ENCODE peak calls at places on chromosome 3, in nine cellular contexts. O is progenitor cell of endocrine pancreas, N is AG04450, I is coronary artery, Y is A673, D is Calu3, C is HFF-Myc, V is nephron progenitor cell, B is transverse colon. F is an unnamed sample.

GRCh38 chr3:141393151-141394076 is 25.1 kb downstream of the ZBTB38 start:
- DNase-seq in O (no peak), N (no peak), I (no peak), Y (no peak), D (no peak), C (no peak), V (peak), B (no peak), F (no peak)

GRCh38 chr3:61848885-61849284 is 287.5 kb downstream of the PTPRG start:
- DNase-seq in O (no peak), N (no peak), I (no peak), Y (peak), D (no peak), C (peak), V (no peak), B (no peak), F (no peak)

GRCh38 chr3:115843206-115843605 is 219.9 kb downstream of the GAP43 start:
- DNase-seq in O (no peak), N (no peak), I (no peak), Y (no peak), D (no peak), C (no peak), V (no peak), B (no peak), F (no peak)

GRCh38 chr3:73511555-73511954 is 113.2 kb downstream of the PDZRN3 start:
- DNase-seq in O (no peak), N (no peak), I (no peak), Y (no peak), D (no peak), C (no peak), V (no peak), B (peak), F (no peak)

GRCh38 chr3:149992416-149993058 is 21.8 kb upstream of the PFN2 start:
- DNase-seq in O (no peak), N (no peak), I (no peak), Y (no peak), D (no peak), C (no peak), V (no peak), B (no peak), F (no peak)

GRCh38 chr3:185470323-185470722 is 28.5 kb downstream of the TMEM41A start:
- DNase-seq in O (no peak), N (no peak), I (no peak), Y (peak), D (no peak), C (no peak), V (no peak), B (no peak), F (no peak)

GRCh38 chr3:60147249-60147648 is 1097.4 kb upstream of the CFAP20DC start:
- DNase-seq in O (no peak), N (no peak), I (no peak), Y (no peak), D (no peak), C (no peak), V (no peak), B (no peak), F (no peak)

GRCh38 chr3:147410518-147411234 is 1.5 kb downstream of the ZIC1 start:
- DNase-seq in O (no peak), N (no peak), I (no peak), Y (peak), D (no peak), C (peak), V (no peak), B (no peak), F (no peak)

GRCh38 chr3:107884719-107885460 is 205.9 kb downstream of the CD47 start:
- DNase-seq in O (no peak), N (peak), I (no peak), Y (peak), D (no peak), C (peak), V (no peak), B (no peak), F (no peak)

GRCh38 chr3:64382171-64382570 is 156.9 kb upstream of the PRICKLE2 start:
- DNase-seq in O (no peak), N (no peak), I (no peak), Y (no peak), D (no peak), C (no peak), V (no peak), B (no peak), F (no peak)

GRCh38 chr3:11566478-11566877 is 77.2 kb downstream of the VGLL4 start:
- DNase-seq in O (no peak), N (no peak), I (no peak), Y (no peak), D (no peak), C (no peak), V (no peak), B (no peak), F (no peak)

GRCh38 chr3:11567516-11568467 is 75.9 kb downstream of the VGLL4 start:
- DNase-seq in O (no peak), N (no peak), I (peak), Y (no peak), D (peak), C (no peak), V (no peak), B (no peak), F (peak)

GRCh38 chr3:11565932-11566331 is 77.8 kb downstream of the VGLL4 start:
- DNase-seq in O (no peak), N (no peak), I (no peak), Y (no peak), D (no peak), C (no peak), V (no peak), B (no peak), F (no peak)

GRCh38 chr3:11565492-11565891 is 78.2 kb downstream of the VGLL4 start:
- DNase-seq in O (no peak), N (no peak), I (no peak), Y (no peak), D (no peak), C (no peak), V (no peak), B (no peak), F (peak)

GRCh38 chr3:11566916-11567315 is 76.8 kb downstream of the VGLL4 start:
- DNase-seq in O (no peak), N (no peak), I (no peak), Y (no peak), D (no peak), C (no peak), V (no peak), B (no peak), F (peak)
- TF ChIP-seq CTCF in O (peak), N (no peak), I (no peak), Y (peak), D (no peak), C (no peak), V (no peak), B (no peak), F (no peak)

DNA sequence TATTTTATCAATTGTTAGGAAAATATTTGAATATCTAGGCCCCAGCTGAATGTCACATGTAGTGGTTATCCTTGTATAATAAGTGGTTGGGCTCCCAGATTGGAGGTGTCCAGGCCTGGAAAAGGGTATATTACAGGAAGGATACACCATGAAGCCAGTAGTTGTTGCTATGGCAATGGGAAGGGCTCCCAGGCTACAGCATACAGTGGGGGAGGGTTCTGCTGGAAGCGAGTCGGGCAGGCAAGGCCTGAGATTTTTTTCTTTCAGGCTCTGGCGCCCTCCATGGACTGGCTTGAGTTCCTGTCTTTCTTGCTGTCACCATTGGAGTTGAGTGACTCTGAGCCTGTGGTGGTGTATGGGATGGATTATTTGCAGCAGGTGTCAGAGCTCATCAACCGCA is 8.9 kb downstream of the ECE2 start:
- DNase-seq in O (no peak), N (no peak), I (no peak), Y (peak), D (peak), C (peak), V (peak), B (no peak), F (peak)
- TF ChIP-seq CTCF in O (peak), N (peak), I (no peak), Y (peak), D (peak), C (peak), V (no peak), B (no peak), F (no peak)

DNA sequence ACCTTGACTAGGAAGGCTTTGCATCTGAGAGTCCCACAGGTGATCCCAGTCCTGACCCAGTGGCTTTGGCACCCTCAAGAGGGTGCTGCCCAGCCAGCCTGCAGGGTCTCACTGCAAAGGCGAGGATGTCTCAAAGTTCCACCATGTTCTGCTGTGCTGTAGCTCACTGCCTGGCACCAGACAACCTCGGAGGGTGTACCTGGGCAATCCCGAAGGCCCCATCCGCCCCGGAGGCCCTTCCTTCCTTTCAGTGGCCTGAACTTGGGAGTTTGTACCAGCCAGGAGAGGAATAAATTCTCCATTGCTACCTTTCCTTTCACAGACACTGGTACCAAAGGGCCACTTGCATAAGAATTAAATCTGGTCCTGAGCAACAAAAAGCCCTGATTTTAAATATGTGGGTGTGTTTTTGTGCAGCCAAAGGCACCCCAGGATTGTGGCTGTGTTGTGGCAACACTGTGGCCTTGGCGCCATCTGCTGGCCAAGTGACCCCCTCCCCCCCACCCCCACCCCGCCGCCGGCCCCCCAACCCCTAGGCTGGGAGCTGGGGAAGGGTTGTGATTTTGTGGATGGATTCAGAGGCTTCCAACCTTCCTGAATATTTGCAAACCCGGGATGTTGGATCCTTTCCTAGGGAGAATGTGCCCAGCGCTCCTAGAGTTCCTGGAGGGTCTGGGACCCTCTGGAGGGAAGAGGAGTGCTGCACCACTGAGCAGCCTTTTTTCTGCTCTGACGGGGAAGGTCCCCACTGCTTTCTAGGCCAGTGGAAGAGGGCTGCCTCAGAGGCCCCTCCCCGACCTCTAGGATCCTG is 9.7 kb upstream of the PTPN23 start:
- DNase-seq in O (no peak), N (no peak), I (no peak), Y (no peak), D (no peak), C (no peak), V (peak), B (peak), F (peak)
- TF ChIP-seq CTCF in O (peak), N (no peak), I (no peak), Y (no peak), D (peak), C (peak), V (peak), B (peak), F (peak)

GRCh38 chr3:39637807-39638206 is 170.3 kb downstream of the MOBP start:
- DNase-seq in O (no peak), N (no peak), I (no peak), Y (peak), D (peak), C (peak), V (no peak), B (no peak), F (no peak)
- TF ChIP-seq CTCF in O (peak), N (peak), I (no peak), Y (peak), D (no peak), C (peak), V (no peak), B (no peak), F (no peak)

DNA sequence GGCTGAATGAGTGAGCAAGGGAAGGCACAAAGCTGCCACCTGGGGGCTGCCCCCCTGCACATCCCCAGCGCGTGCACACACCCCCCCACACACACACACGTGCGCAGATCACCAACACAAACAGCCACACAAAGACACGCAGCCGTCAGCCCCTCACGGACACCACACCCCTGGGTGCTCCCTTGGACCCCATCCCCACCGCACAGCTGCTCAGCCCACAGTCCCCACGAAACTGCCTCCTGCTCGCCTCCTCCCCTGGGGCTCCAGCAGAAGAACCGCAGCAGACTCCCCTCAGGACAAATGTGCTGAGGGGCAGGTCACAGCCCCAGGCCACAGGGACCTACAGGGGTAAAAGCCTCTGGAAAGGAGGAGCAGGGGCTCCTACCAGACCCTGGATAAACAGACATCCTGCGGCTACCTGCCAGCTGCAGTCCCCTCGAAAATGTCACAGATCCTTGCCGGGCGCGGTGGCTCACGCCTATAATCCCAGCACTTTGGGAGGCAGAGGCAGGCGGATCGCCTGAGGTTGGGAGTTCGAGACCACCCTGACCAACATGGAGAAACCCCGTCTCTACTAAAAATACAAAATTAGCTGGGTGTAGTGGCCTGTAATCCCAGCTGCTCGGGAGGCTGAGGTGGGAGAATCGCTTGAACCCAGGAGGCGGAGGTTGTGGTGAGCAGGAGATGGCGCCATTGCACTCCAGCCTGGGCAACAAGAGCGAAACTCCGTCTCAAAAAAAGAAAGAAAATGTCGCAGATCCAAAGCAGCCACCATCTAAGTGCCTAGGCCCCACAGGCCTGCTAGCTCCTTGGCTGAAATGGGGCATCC is 6.5 kb downstream of the TWF2 start:
- DNase-seq in O (no peak), N (no peak), I (no peak), Y (no peak), D (no peak), C (no peak), V (no peak), B (no peak), F (no peak)
- TF ChIP-seq CTCF in O (peak), N (no peak), I (no peak), Y (peak), D (no peak), C (peak), V (peak), B (no peak), F (no peak)

GRCh38 chr3:157101470-157101869 is 58.5 kb downstream of the CCNL1 start:
- DNase-seq in O (no peak), N (no peak), I (no peak), Y (no peak), D (no peak), C (no peak), V (no peak), B (no peak), F (no peak)

GRCh38 chr3:157100997-157101396 is 59.0 kb downstream of the CCNL1 start:
- DNase-seq in O (no peak), N (no peak), I (no peak), Y (no peak), D (no peak), C (no peak), V (no peak), B (no peak), F (no peak)

GRCh38 chr3:157099337-157100078 is 60.4 kb downstream of the CCNL1 start:
- DNase-seq in O (no peak), N (no peak), I (no peak), Y (no peak), D (no peak), C (no peak), V (no peak), B (no peak), F (no peak)

GRCh38 chr3:157098823-157099185 is 61.1 kb downstream of the CCNL1 start:
- DNase-seq in O (no peak), N (no peak), I (no peak), Y (no peak), D (no peak), C (no peak), V (no peak), B (no peak), F (no peak)

GRCh38 chr3:157100079-157100477 is 59.9 kb downstream of the CCNL1 start:
- DNase-seq in O (no peak), N (no peak), I (no peak), Y (no peak), D (no peak), C (no peak), V (no peak), B (no peak), F (no peak)
- TF ChIP-seq CTCF in O (no peak), N (no peak), I (no peak), Y (no peak), D (no peak), C (no peak), V (no peak), B (no peak), F (no peak)

GRCh38 chr3:85821130-85821756 is 862.5 kb downstream of the CADM2 start:
- DNase-seq in O (no peak), N (no peak), I (no peak), Y (peak), D (peak), C (no peak), V (peak), B (peak), F (peak)
- TF ChIP-seq CTCF in O (peak), N (peak), I (no peak), Y (peak), D (peak), C (peak), V (peak), B (peak), F (peak)

DNA sequence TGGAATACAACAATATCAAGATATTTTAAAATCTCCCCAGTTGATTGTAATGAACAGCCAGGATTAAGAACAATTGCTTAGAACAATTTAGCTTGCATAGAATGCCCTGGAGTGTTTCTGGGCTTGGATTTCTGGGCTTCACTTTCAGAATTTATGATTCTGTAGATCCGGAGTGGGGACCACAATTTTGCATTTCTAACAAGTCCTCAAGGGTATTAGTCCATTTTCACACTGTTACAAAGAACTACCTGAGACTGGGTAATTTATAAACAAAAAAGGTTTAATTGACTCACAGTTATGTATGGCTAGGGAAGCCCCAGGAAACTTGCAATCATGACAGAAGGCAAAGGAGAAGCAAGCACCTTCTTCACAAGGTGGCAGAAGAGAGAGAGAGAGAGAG is 54.3 kb upstream of the MYRIP start:
- DNase-seq in O (no peak), N (no peak), I (no peak), Y (no peak), D (no peak), C (no peak), V (no peak), B (no peak), F (no peak)
- TF ChIP-seq CTCF in O (no peak), N (no peak), I (no peak), Y (no peak), D (no peak), C (no peak), V (no peak), B (no peak), F (no peak)